ENCODE peak calls at places on chromosomes 2 and 18, in six cellular contexts. D, Z, Q, M, O and B are unnamed samples.
A peak's percentile ranks its signal among the peaks of the same experiment; 100 is the strongest.

GRCh38 chr2:226760412-226761194 is 39.0 kb downstream of the IRS1 start:
- DNase-seq in M (no peak), O (no peak), Q (peak; percentile 79), Z (no peak), D (no peak), B (no peak)

GRCh38 chr2:207786956-207787516 is 17.3 kb upstream of the FZD5 start:
- DNase-seq in D (no peak), Q (no peak), M (no peak), Z (no peak), O (no peak), B (no peak)

GRCh38 chr18:22200611-22201225 is 31.3 kb downstream of the GATA6 start:
- DNase-seq in O (no peak), Z (no peak), Q (no peak), M (no peak), D (no peak), B (no peak)

GRCh38 chr2:72579595-72580180 is 246.1 kb downstream of the EXOC6B start:
- DNase-seq in D (no peak), M (no peak), Z (no peak), Q (peak; percentile 61), O (no peak), B (peak; percentile 17)

GRCh38 chr2:189880963-189881362 is 96.7 kb downstream of the PMS1 start:
- DNase-seq in Q (no peak), O (no peak), M (no peak), Z (no peak), D (no peak), B (no peak)

GRCh38 chr2:63054812-63055509 is 4.3 kb downstream of the OTX1 start:
- DNase-seq in Z (no peak), Q (no peak), O (no peak), D (no peak), M (no peak), B (no peak)

GRCh38 chr2:198490748-198491147 is 686.4 kb downstream of the PLCL1 start:
- DNase-seq in M (no peak), Q (no peak), D (no peak), Z (no peak), O (no peak), B (no peak)

GRCh38 chr2:7771781-7772180 is 854.6 kb downstream of the RNF144A start:
- DNase-seq in Q (no peak), M (no peak), Z (no peak), O (no peak), D (no peak), B (no peak)

GRCh38 chr2:216082805-216083204 is 1.1 kb downstream of the TMEM169 start:
- DNase-seq in M (peak; percentile 34), O (peak; percentile 21), Q (no peak), Z (no peak), D (no peak), B (no peak)

GRCh38 chr2:9779572-9780264 is 63.6 kb upstream of the TAF1B start:
- DNase-seq in Z (no peak), D (peak; percentile 68), Q (no peak), M (no peak), O (no peak), B (peak; percentile 57)

GRCh38 chr18:39421319-39421718 is 1855.7 kb upstream of the CELF4 start:
- DNase-seq in O (no peak), D (no peak), Z (no peak), Q (no peak), M (no peak), B (no peak)

GRCh38 chr2:233080836-233081229 is 20.7 kb downstream of the INPP5D start:
- DNase-seq in M (no peak), O (no peak), Z (no peak), D (peak; percentile 47), Q (no peak), B (no peak)

GRCh38 chr2:230798769-230799399 is 65.9 kb upstream of the ITM2C start:
- DNase-seq in O (peak; percentile 58), D (no peak), Q (peak; percentile 59), Z (peak; percentile 48), M (no peak), B (peak; percentile 66)

GRCh38 chr18:68991281-68991680 is 193.4 kb downstream of the CCDC102B start:
- DNase-seq in M (no peak), Z (no peak), D (no peak), Q (no peak), O (no peak), B (no peak)

GRCh38 chr2:37604716-37605115 is 66.7 kb downstream of the CDC42EP3 start:
- DNase-seq in O (no peak), M (no peak), Q (no peak), Z (no peak), D (no peak), B (no peak)

GRCh38 chr2:75616933-75617332 is 29.6 kb upstream of the MRPL19 start:
- DNase-seq in Q (no peak), O (no peak), M (no peak), Z (no peak), D (no peak), B (no peak)

GRCh38 chr2:237434916-237435315 is 21.0 kb upstream of the COL6A3 start:
- DNase-seq in M (no peak), D (no peak), Q (peak; percentile 37), O (peak; percentile 80), Z (no peak), B (peak; percentile 80)

GRCh38 chr2:67576991-67577390 is 179.9 kb downstream of the ETAA1 start:
- DNase-seq in D (no peak), M (no peak), Q (no peak), Z (no peak), O (no peak), B (no peak)

GRCh38 chr2:46434851-46435273 is 44.5 kb upstream of the TMEM247 start:
- DNase-seq in M (no peak), D (no peak), Q (no peak), O (no peak), Z (no peak), B (no peak)

GRCh38 chr2:47373747-47374146 is 29.2 kb upstream of the MSH2 start:
- DNase-seq in Q (peak; percentile 71), Z (no peak), D (no peak), M (no peak), O (no peak), B (no peak)

GRCh38 chr2:109217362-109218086 is 88.5 kb downstream of the SH3RF3 start:
- DNase-seq in Z (no peak), D (no peak), Q (peak; percentile 32), O (peak; percentile 24), M (no peak), B (peak; percentile 36)

DNA sequence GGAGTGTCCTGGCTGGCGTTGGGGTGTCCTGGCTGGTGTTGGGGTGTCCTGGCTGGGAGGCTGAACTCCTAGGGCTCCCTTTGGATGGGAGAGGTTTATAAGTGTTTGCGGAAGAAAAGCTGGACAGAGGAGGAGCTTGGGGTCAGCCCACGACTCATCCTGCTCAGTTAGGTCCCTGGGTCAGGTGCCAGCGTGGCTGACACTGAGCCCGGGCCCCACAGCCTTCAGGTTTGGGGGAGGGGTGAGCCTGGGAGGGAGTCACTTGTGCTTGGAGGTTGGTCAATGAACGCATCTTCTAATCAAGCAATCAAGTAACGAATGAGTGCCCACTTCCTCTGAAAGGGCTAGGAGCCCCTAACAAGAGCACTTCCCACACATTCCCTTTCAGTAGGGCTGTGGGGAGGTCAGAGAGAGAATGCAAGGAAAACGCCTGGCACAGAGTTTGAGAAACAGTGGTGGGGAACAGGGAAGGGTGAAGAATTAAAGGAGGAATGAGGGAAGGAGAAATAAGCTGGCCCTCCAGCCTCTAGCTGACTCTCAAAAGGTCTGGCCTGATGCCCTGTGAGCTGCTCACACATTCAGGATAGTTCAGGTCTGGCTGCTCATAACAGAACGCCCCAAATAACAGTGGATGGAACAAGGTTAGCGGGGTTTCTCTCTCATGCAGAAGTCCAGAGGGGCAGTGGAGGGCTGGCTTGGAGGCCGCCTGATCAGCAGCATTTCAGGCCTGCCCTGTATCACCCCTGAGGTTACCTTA is 670 bp downstream of the KCNIP3 start:
- DNase-seq in M (no peak), D (no peak), O (no peak), Q (no peak), Z (no peak), B (no peak)
- H3K4me3 ChIP-seq in M (no peak overlapping the region), D (peak overlapping the region; percentile 35), O (no peak overlapping the region), Q (no peak overlapping the region), Z (no peak overlapping the region), B (no peak overlapping the region)

GRCh38 chr2:222039821-222040220 is 259.0 kb downstream of the PAX3 start:
- DNase-seq in D (no peak), Z (no peak), M (no peak), O (no peak), Q (no peak), B (no peak)

GRCh38 chr2:222040333-222040732 is 258.5 kb downstream of the PAX3 start:
- DNase-seq in Z (no peak), Q (no peak), M (no peak), D (no peak), O (no peak), B (no peak)

GRCh38 chr2:222042666-222043065 is 256.1 kb downstream of the PAX3 start:
- DNase-seq in D (no peak), Q (no peak), Z (no peak), M (no peak), O (no peak), B (no peak)

GRCh38 chr2:222038086-222038802 is 260.6 kb downstream of the PAX3 start:
- DNase-seq in Q (no peak), O (no peak), D (no peak), M (no peak), Z (no peak), B (no peak)

GRCh38 chr2:222043897-222044296 is 254.9 kb downstream of the PAX3 start:
- DNase-seq in Q (no peak), D (no peak), Z (no peak), M (no peak), O (no peak), B (no peak)
- H3K27ac ChIP-seq in Q (no peak overlapping the region), D (no peak overlapping the region), Z (no peak overlapping the region), M (no peak overlapping the region), O (no peak overlapping the region), B (no peak overlapping the region)

DNA sequence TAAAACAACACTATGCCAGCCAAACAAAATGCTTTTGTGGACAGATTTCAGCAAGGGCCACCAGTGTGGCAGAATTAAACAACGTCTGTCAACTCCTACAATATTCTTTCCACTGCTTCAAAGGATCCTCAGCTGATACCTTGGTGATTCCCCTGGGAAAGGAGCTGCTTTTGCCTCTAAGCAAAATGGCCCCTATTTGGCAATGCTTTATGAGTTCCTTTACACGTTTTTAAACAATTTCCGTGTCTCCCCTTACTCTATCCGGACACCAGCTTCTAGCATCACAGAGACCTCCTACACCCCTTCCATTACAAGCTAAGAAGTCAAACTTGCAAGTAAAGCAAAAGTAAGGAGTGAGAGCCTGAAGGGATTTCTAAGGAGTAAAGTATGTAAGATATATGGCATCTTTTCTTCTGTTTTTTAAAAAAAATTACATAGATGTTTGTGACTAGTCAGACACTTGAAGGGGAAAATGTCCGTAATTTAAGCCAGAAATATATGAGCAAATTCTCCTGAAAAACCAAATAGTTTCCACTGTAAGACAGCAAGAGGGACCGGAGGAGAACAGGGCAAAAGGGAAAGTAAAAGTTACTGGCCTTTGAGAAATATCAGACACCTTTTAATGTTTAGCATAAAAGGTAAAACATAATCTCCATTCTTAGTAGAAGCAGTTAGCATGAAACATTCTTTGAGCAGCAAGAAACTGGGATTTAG is 1.9 kb downstream of the SOS1 start:
- DNase-seq in Z (no peak), O (no peak), M (no peak), D (no peak), Q (peak; percentile 49), B (no peak)
- H3K4me1 ChIP-seq in Z (peaks cover 29% of the 10 kb centered on the region), O (peaks cover 31% of the 10 kb centered on the region), M (peaks cover 59% of the 10 kb centered on the region), D (peaks cover 16% of the 10 kb centered on the region), Q (peaks cover 4% of the 10 kb centered on the region), B (peaks cover 72% of the 10 kb centered on the region)

GRCh38 chr2:229388746-229389145 is 117.7 kb upstream of the PID1 start:
- DNase-seq in M (no peak), Z (no peak), Q (no peak), O (no peak), D (no peak), B (no peak)

GRCh38 chr2:229392214-229392613 is 121.1 kb upstream of the PID1 start:
- DNase-seq in D (no peak), O (no peak), M (no peak), Q (no peak), Z (no peak), B (no peak)

GRCh38 chr2:229387815-229388214 is 116.7 kb upstream of the PID1 start:
- DNase-seq in Q (no peak), M (no peak), Z (no peak), D (no peak), O (no peak), B (no peak)
- H3K4me3 ChIP-seq in Q (no peak overlapping the region), M (no peak overlapping the region), Z (no peak overlapping the region), D (no peak overlapping the region), O (no peak overlapping the region), B (no peak overlapping the region)